ENCODE peak calls at places on chromosomes 3 and 15, in four cellular contexts. C is colonic mucosa, Q is GM23338, O is heart right ventricle. B is an unnamed sample. For H3K4me1, the result is how much of the 10 kb centered on the place peaks cover.

GRCh38 chr3:191141728-191142127 is 57.3 kb upstream of the OSTN start:
- DNase-seq in C (no peak), Q (no peak), O (no peak), B (no peak)

GRCh38 chr3:55285156-55285555 is 201.9 kb downstream of the WNT5A start:
- DNase-seq in C (no peak), Q (no peak), O (no peak), B (no peak)

GRCh38 chr3:27431116-27431515 is 53.1 kb downstream of the SLC4A7 start:
- DNase-seq in C (no peak), Q (no peak), O (peak), B (no peak)

GRCh38 chr3:141845407-141846049 is 30.9 kb upstream of the ATP1B3 start:
- DNase-seq in C (peak), Q (peak), O (no peak), B (peak)

GRCh38 chr3:126539558-126540250 is 15.7 kb downstream of the CHST13 start:
- DNase-seq in C (no peak), Q (no peak), O (no peak), B (peak)

GRCh38 chr15:89809093-89809786 is 5.4 kb downstream of the ANPEP start:
- DNase-seq in C (no peak), Q (no peak), O (no peak), B (no peak)

GRCh38 chr15:67880651-67881182 is 40.9 kb upstream of the RNU6-1 start:
- DNase-seq in C (no peak), Q (no peak), O (peak), B (no peak)

GRCh38 chr3:151426337-151426648 is 34.6 kb downstream of the IGSF10 start:
- DNase-seq in C (no peak), Q (no peak), O (no peak), B (no peak)

GRCh38 chr3:75089831-75090230 is 475.4 kb upstream of the CNTN3 start:
- DNase-seq in C (no peak), Q (no peak), O (no peak), B (no peak)

GRCh38 chr15:91908401-91908800 is 54.9 kb downstream of the SLCO3A1 start:
- DNase-seq in C (no peak), Q (no peak), O (no peak), B (no peak)

GRCh38 chr3:154151969-154152368 is 30.8 kb downstream of the ARHGEF26 start:
- DNase-seq in C (no peak), Q (no peak), O (no peak), B (no peak)

GRCh38 chr3:146585156-146585555 is 20.0 kb downstream of the PLSCR5 start:
- DNase-seq in C (no peak), Q (peak), O (no peak), B (no peak)

GRCh38 chr15:51759557-51760070 is 8.2 kb downstream of the TMOD2 start:
- DNase-seq in C (peak), Q (peak), O (peak), B (peak)

GRCh38 chr15:33834892-33835730 is 133.2 kb upstream of the CHRM5 start:
- DNase-seq in C (no peak), Q (peak), O (no peak), B (no peak)

GRCh38 chr3:50536471-50537180 is 30.9 kb downstream of the C3orf18 start:
- DNase-seq in C (no peak), Q (no peak), O (no peak), B (no peak)

GRCh38 chr3:15241341-15241740 is 35.3 kb downstream of the CAPN7 start:
- DNase-seq in C (no peak), Q (peak), O (no peak), B (no peak)

GRCh38 chr3:113601240-113601639 is 68.9 kb downstream of the SIDT1 start:
- DNase-seq in C (no peak), Q (no peak), O (no peak), B (no peak)

GRCh38 chr3:72993391-72993790 is 3.2 kb upstream of the PPP4R2 start:
- DNase-seq in C (no peak), Q (peak), O (no peak), B (no peak)

GRCh38 chr15:76342046-76342381 is 5.4 kb downstream of the ISL2 start:
- DNase-seq in C (no peak), Q (no peak), O (no peak), B (no peak)

GRCh38 chr3:39919281-39919680 is 109.9 kb downstream of the MYRIP start:
- DNase-seq in C (no peak), Q (no peak), O (no peak), B (no peak)

GRCh38 chr3:172210355-172210754 is 171.0 kb downstream of the FNDC3B start:
- DNase-seq in C (no peak), Q (no peak), O (no peak), B (no peak)

GRCh38 chr3:179416681-179417080 is 34.6 kb downstream of the GNB4 start:
- DNase-seq in C (no peak), Q (no peak), O (no peak), B (no peak)

GRCh38 chr15:36401586-36401966 is 177.8 kb upstream of the CDIN1 start:
- DNase-seq in C (no peak), Q (no peak), O (no peak), B (no peak)

GRCh38 chr3:37996785-37997301 is 6.3 kb downstream of the VILL start:
- DNase-seq in C (peak), Q (peak), O (peak), B (peak)

GRCh38 chr3:62708642-62709041 is 166.6 kb downstream of the CADPS start:
- DNase-seq in C (no peak), Q (peak), O (no peak), B (no peak)

DNA sequence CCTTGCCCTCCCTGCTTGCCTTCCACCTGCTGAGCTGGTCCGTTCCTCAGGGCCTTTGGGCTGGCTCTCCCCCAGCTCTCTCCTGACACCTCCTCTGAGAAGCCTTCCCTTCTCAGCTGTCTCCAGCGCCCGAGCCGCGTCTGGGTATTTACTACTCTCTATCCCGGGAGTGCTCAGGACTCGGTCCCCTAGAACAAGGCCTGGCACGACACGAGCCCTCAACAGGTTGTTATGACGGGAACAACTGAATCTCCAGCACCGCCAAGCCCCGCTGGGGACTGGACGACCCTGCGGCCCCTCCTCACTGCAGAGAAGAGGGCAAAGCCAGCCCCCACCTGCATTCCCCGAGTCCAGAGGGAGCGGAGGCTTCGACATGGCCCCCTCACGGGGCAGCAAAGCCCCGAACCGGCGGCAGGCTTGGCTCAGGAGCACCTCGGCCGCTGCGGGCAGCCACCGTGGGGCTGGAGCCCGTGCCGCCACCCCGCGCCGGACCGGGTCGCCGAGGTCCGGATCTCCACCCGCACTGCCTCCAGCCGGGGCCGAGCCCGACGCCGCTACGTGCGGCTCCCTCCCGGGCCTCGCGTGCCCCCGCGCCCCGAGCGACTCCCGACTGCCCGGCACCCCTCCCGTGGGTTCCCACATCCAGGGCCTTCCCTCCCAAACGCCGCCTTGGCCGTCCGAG is 792 bp downstream of the TPRA1 start:
- DNase-seq in C (peak), Q (no peak), O (no peak), B (peak)
- H3K4me1 ChIP-seq in C (under half), Q (under half), O (half or more), B (under half)

GRCh38 chr15:99729327-99729726 is 3.9 kb downstream of the LYSMD4 start:
- DNase-seq in C (no peak), Q (no peak), O (no peak), B (no peak)
- H3K4me1 ChIP-seq in C (under half), Q (under half), O (under half), B (under half)

DNA sequence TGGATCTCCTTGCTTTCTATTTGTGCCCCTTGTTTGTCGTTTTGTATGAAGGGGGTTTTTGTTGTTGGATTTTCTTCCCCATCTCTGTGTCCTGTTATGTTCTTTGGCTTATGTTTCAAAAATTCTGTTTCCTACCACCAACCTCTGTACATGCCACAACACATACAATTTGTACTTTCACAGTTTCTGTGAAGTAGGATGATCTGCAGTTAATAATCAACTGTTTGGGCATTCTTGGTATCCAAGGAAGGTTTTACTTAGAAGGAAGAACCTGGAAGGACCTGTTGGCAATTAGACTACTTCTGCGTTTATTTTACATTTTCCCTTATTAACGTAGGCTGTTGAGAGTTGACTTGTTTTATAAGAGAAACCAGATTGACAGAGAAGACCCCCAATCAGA is 8.3 kb downstream of the SETD5 start:
- DNase-seq in C (no peak), Q (no peak), O (no peak), B (no peak)
- H3K4me1 ChIP-seq in C (under half), Q (half or more), O (half or more), B (half or more)

DNA sequence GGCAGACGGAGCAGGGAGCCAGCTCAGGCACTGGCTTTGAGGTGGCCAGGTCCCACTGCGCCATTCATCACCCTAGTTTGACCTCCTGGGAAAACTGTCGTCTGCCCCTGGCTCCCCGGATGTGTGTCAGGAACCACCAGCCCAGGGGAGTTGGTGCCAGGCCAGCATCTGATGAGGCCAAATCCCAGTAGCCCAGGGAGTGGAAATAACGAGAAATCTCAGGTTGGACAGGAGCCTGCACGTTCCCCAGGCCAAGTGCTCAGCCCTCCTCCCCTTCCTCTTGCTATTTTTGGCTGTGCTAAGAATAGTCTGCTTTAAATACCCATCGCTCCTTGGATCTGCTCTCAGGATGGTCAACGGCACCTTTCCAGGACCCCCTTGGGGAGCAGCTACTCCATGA is 93.1 kb upstream of the RPL32 start:
- DNase-seq in C (no peak), Q (no peak), O (peak), B (no peak)
- H3K4me1 ChIP-seq in C (under half), Q (under half), O (half or more), B (under half)

GRCh38 chr3:41205591-41205990 is 6.3 kb downstream of the CTNNB1 start:
- DNase-seq in C (no peak), Q (no peak), O (no peak), B (no peak)
- H3K4me1 ChIP-seq in C (under half), Q (half or more), O (half or more), B (half or more)

GRCh38 chr3:69087030-69087791 is 2.5 kb downstream of the ARL6IP5 start:
- DNase-seq in C (no peak), Q (no peak), O (no peak), B (no peak)

GRCh38 chr3:69088033-69088432 is 3.3 kb downstream of the ARL6IP5 start:
- DNase-seq in C (no peak), Q (no peak), O (no peak), B (no peak)

GRCh38 chr3:69084668-69085542 is at the start of gene ARL6IP5:
- DNase-seq in C (peak), Q (peak), O (peak), B (peak)

GRCh38 chr3:69085543-69086132 is 901 bp downstream of the ARL6IP5 start:
- DNase-seq in C (peak), Q (no peak), O (no peak), B (peak)

DNA sequence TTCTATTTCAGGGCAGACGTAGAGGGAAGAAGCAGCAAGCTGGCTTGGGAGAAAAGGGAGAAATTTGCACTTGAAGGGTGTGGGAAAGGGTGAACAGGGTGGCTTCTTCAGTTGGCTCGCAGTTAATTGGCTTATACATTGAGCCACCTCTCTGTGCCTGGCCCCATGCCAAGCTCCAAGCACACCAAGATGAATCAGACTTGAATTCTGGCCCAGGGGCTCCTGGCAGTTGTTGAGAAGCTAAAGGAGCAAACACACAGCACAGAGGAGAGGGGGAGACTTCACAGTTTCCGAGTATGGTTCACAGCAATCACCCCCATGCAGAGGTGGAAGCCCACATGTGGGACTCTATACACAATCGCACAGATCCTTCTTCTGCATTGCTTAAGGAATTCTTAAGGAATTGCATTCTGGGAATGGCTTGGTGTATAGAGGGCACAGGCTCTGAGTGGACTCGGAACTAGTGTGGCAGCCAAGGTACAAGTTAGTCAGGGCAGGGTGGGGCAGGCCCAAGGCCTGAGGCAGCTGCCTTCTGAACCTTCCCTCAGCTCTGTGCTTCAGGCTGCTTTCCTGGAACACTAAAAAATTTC is 1.5 kb downstream of the ARL6IP5 start:
- DNase-seq in C (peak), Q (no peak), O (peak), B (peak)
- H3K4me1 ChIP-seq in C (under half), Q (under half), O (half or more), B (half or more)

GRCh38 chr3:48427630-48427962 is 2.3 kb downstream of the PLXNB1 start:
- DNase-seq in C (peak), Q (no peak), O (peak), B (peak)
- H3K4me1 ChIP-seq in C (under half), Q (under half), O (half or more), B (under half)

GRCh38 chr3:11604139-11604895 is 39.4 kb downstream of the VGLL4 start:
- DNase-seq in C (no peak), Q (no peak), O (no peak), B (no peak)

GRCh38 chr3:11602886-11603285 is 40.8 kb downstream of the VGLL4 start:
- DNase-seq in C (no peak), Q (no peak), O (no peak), B (no peak)

GRCh38 chr3:11602441-11602840 is 41.3 kb downstream of the VGLL4 start:
- DNase-seq in C (no peak), Q (no peak), O (no peak), B (no peak)

GRCh38 chr3:11605398-11605797 is 38.3 kb downstream of the VGLL4 start:
- DNase-seq in C (no peak), Q (no peak), O (no peak), B (no peak)

GRCh38 chr3:11603628-11604027 is 40.1 kb downstream of the VGLL4 start:
- DNase-seq in C (no peak), Q (no peak), O (peak), B (no peak)
- H3K4me1 ChIP-seq in C (under half), Q (half or more), O (half or more), B (under half)

GRCh38 chr3:34013818-34014576 is 215.6 kb downstream of the PDCD6IP start:
- DNase-seq in C (no peak), Q (no peak), O (no peak), B (no peak)
- H3K4me1 ChIP-seq in C (under half), Q (under half), O (under half), B (under half)

DNA sequence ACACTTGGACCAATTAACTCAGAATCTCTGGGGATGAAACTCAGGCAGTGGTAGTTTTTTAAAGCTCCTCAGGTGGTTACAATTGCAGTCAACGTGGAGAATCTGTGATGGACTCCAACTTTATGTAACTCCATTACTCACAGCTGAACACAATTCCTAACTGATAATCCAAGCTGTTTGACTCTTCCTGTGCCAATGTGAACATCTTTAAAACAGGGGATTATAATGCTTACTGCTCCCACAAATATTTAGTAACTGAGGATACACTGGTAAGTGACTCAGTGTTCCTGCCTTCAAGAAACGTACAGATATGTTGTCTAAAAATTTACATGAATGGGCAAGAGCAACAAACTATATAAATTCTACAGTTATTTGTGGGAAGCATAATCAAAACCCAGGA is 85.6 kb downstream of the OSBPL10 start:
- DNase-seq in C (no peak), Q (no peak), O (no peak), B (no peak)
- H3K4me1 ChIP-seq in C (under half), Q (half or more), O (under half), B (under half)